ENCODE peak calls at places on chromosome 11, in four cellular contexts. L is Calu3, R is CD14-positive monocyte, H is IMR-90. T is an unnamed sample.

GRCh38 chr11:19996591-19996990 is 163.7 kb downstream of the DBX1 start:
- DNase-seq in L (no peak), H (no peak), R (no peak), T (no peak)

GRCh38 chr11:116731097-116731761 is 41.6 kb downstream of the BUD13 start:
- DNase-seq in H (peak; percentile 10), R (no peak), L (no peak), T (no peak)

GRCh38 chr11:31340903-31341572 is 28.5 kb downstream of the DCDC1 start:
- DNase-seq in L (peak; percentile 10), R (no peak), H (peak; percentile 41), T (no peak)

GRCh38 chr11:94020777-94021615 is at the start of gene HEPHL1:
- DNase-seq in R (no peak), L (no peak), H (peak; percentile 4), T (no peak)

GRCh38 chr11:118791961-118792578 is 1.1 kb upstream of the DDX6 start:
- DNase-seq in H (no peak), L (peak; percentile 12), R (no peak), T (no peak)

GRCh38 chr11:67500818-67501584 is 4.2 kb downstream of the PITPNM1 start:
- DNase-seq in L (no peak), R (peak; percentile 55), H (no peak), T (no peak)

GRCh38 chr11:119759324-119759723 is 30.3 kb upstream of the NECTIN1 start:
- DNase-seq in L (peak; percentile 47), R (peak; percentile 31), H (peak; percentile 6), T (peak; percentile 54)

GRCh38 chr11:128692750-128693578 is 908 bp upstream of the FLI1 start:
- DNase-seq in H (no peak), L (no peak), R (no peak), T (no peak)

GRCh38 chr11:130478204-130478701 is 29.8 kb downstream of the ADAMTS15 start:
- DNase-seq in H (peak; percentile 95), L (peak; percentile 32), R (no peak), T (no peak)

GRCh38 chr11:65159005-65159404 is 11.0 kb upstream of the SPDYC start:
- DNase-seq in R (no peak), L (no peak), H (no peak), T (no peak)

GRCh38 chr11:26593686-26594085 is 21.6 kb upstream of the MUC15 start:
- DNase-seq in R (no peak), L (no peak), H (no peak), T (no peak)

GRCh38 chr11:47244664-47245350 is 3.8 kb downstream of the ACP2 start:
- DNase-seq in H (no peak), L (no peak), R (no peak), T (no peak)

GRCh38 chr11:94501522-94501921 is 7.7 kb downstream of the ANKRD49 start:
- DNase-seq in R (no peak), H (no peak), L (no peak), T (no peak)

GRCh38 chr11:2099523-2100316 is 39.5 kb downstream of the IGF2 start:
- DNase-seq in H (no peak), L (peak; percentile 72), R (no peak), T (peak; percentile 94)

GRCh38 chr11:62603072-62603408 is 1.4 kb upstream of the MTA2 start:
- DNase-seq in R (no peak), H (no peak), L (no peak), T (no peak)

GRCh38 chr11:126662055-126662790 is 306.7 kb downstream of the ST3GAL4 start:
- DNase-seq in L (no peak), R (no peak), H (no peak), T (no peak)

GRCh38 chr11:10925149-10925926 is 67.5 kb upstream of the ZBED5 start:
- DNase-seq in R (no peak), H (no peak), L (no peak), T (no peak)

GRCh38 chr11:59368238-59369022 is 9.7 kb downstream of the OR5AN1 start:
- DNase-seq in H (no peak), R (no peak), L (no peak), T (no peak)

GRCh38 chr11:17259931-17260499 is 16.5 kb upstream of the NUCB2 start:
- DNase-seq in H (no peak), L (no peak), R (no peak), T (no peak)

GRCh38 chr11:119509969-119510401 is 87.0 kb upstream of the THY1 start:
- DNase-seq in L (no peak), H (peak; percentile 92), R (peak; percentile 87), T (no peak)

GRCh38 chr11:121534131-121535093 is 81.6 kb upstream of the SORL1-AS1 start:
- DNase-seq in R (no peak), L (no peak), H (peak; percentile 24), T (no peak)

GRCh38 chr11:32434387-32435151 is 770 bp downstream of the WT1 start:
- DNase-seq in R (no peak), H (no peak), L (no peak), T (no peak)

GRCh38 chr11:95849087-95849825 is 59.0 kb downstream of the CEP57 start:
- DNase-seq in R (no peak), L (peak; percentile 38), H (peak; percentile 82), T (no peak)

GRCh38 chr11:83933008-83933407 is 646.8 kb upstream of the CCDC90B start:
- DNase-seq in L (no peak), R (no peak), H (no peak), T (no peak)

GRCh38 chr11:67437082-67437821 is at the start of gene PTPRCAP:
- DNase-seq in H (no peak), R (no peak), L (no peak), T (peak; percentile 84)

GRCh38 chr11:58629857-58630256 is 7.4 kb downstream of the CNTF start:
- DNase-seq in L (peak; percentile 27), R (no peak), H (peak; percentile 71), T (no peak)

GRCh38 chr11:76577199-76577920 is 93.2 kb downstream of the LRRC32 start:
- DNase-seq in L (peak; percentile 89), H (peak; percentile 77), R (no peak), T (peak; percentile 97)

DNA sequence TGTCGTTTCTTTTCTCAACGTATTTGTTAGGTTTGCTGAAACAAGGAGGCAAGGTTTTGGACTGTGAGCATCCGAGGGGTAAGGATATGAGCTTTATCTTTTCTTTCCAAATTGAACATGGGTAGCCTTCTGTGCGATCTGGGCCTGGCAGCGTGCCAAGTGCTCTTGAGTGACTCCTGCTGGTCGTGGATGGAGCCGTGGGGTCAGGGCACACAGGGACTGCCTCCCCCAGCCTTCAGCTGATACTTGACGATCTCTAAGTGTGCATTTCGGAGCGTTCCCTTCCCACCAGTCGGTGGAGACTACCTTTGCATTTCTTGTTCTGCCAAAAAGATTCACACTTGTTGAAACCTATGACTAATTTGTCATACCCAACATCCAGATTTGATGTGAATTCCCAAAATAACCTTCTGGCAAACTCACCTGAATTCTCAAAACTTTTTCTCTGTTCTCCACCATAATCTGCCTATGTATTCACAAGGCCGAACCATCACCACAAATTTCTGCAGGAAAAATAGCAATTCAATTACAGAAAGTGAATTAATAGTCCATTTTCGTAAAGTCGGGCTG is 40.2 kb upstream of the CLMP start:
- DNase-seq in R (no peak), H (no peak), L (peak; percentile 2), T (no peak)
- TF ChIP-seq CTCF in R (peak; percentile 36), H (peak; percentile 43), L (peak; percentile 12), T (peak; percentile 77)

DNA sequence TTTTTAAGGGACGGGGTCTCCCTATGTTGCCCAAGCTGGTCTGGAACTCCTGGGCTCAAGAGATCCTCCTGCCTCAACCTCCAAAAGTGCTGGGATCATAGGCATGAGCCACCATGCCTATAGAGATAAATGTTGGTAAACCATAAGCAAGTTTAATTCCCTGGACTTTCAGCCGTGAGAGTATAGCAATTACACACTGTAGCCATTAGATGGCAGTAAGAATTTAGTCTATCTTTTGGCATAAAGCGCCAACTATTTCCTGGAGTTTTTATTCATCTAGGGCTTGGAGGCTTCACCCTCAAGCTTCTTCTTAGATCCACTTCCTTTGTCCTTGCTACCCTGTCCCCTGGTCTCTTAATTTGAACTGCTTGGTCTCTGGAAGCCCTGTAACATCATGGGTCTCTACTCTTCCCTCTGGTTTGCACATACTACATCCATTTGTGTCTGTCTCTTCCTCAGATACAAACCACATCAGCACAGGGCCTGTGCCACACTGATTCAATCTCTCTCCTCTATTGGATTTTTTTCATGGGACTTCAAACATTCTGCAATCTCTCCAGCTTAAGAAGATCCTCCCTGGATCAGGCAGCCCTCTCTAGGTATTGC is 38.2 kb downstream of the OR10A6 start:
- DNase-seq in H (peak; percentile 74), R (no peak), L (no peak), T (no peak)
- TF ChIP-seq CTCF in H (peak; percentile 77), R (peak; percentile 76), L (peak; percentile 38), T (peak; percentile 89)

DNA sequence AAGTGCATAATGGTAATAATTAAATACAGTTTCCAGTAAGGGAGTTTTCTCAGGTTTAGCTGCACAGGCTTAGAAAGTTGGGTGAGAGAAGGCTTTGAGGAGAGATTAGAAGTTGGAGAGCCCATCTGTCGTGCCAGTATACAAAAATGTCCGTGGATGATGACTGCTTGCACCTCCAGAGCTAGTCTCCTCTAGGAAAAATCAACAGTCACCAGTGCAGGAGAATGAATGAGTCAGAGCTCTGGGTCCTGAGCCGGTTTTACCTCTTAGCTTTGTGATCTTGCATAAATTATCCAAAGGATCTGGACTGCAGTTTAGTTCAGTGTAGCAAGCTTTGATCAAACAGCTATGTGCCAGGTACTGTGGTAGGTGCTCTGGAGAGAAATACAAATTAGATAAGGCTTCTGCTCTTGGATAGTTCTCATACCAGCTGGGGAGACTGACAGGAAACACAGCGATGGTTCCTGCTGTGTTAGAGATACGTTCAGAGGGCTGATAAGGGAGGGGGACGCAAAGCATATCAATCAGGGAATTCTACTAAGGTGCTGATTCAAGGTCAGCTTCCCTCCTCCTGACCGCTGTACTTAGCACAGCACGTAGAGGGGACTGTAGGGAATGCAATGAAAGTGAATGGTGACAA is 125.9 kb downstream of the TEAD1 start:
- DNase-seq in R (no peak), H (peak; percentile 81), L (peak; percentile 65), T (no peak)
- TF ChIP-seq CTCF in R (no peak), H (no peak), L (no peak), T (no peak)

GRCh38 chr11:36126703-36127102 is 162.5 kb downstream of the COMMD9 start:
- DNase-seq in H (no peak), L (no peak), R (no peak), T (no peak)
- TF ChIP-seq CTCF in H (no peak), L (no peak), R (no peak), T (no peak)

GRCh38 chr11:44758996-44759395 is 32.2 kb downstream of the TSPAN18 start:
- DNase-seq in L (no peak), R (no peak), H (no peak), T (no peak)

GRCh38 chr11:44761546-44761961 is 34.8 kb downstream of the TSPAN18 start:
- DNase-seq in H (no peak), L (no peak), R (no peak), T (no peak)

GRCh38 chr11:44760477-44760872 is 33.7 kb downstream of the TSPAN18 start:
- DNase-seq in L (no peak), H (no peak), R (no peak), T (no peak)

GRCh38 chr11:44759743-44760476 is 33.1 kb downstream of the TSPAN18 start:
- DNase-seq in R (no peak), H (no peak), L (no peak), T (no peak)

GRCh38 chr11:44760917-44761545 is 34.3 kb downstream of the TSPAN18 start:
- DNase-seq in R (no peak), H (peak; percentile 96), L (peak; percentile 43), T (no peak)
- TF ChIP-seq CTCF in R (no peak), H (no peak), L (no peak), T (no peak)

GRCh38 chr11:34468209-34468841 is 29.6 kb downstream of the CAT start:
- DNase-seq in L (peak; percentile 62), R (no peak), H (peak; percentile 14), T (no peak)
- TF ChIP-seq CTCF in L (peak; percentile 76), R (peak; percentile 91), H (peak; percentile 46), T (peak; percentile 73)

GRCh38 chr11:114439229-114440120 is at the start of gene REXO2:
- DNase-seq in H (peak; percentile 93), R (peak; percentile 91), L (peak; percentile 87), T (peak; percentile 97)
- TF ChIP-seq CTCF in H (peak; percentile 51), R (peak; percentile 22), L (no peak), T (peak; percentile 71)

T was measured in chondrocyte.